ENCODE peak calls at places on chromosomes 2 and 18, in seven cellular contexts. N, H, G, M, Y, Q and L are unnamed samples.

GRCh38 chr2:134721596-134721995 is 2.8 kb upstream of the TMEM163 start:
- DNase-seq in N (no peak), H (no peak), G (no peak), M (no peak), Y (no peak), Q (no peak), L (no peak)

GRCh38 chr18:22559414-22560282 is 141.9 kb upstream of the CTAGE1 start:
- DNase-seq in N (no peak), H (peak; percentile 94), G (no peak), M (no peak), Y (no peak), Q (no peak), L (no peak)

GRCh38 chr2:232239956-232240681 is 138.4 kb upstream of the ALPP start:
- DNase-seq in N (no peak), H (no peak), G (no peak), M (no peak), Y (no peak), Q (no peak), L (no peak)

GRCh38 chr2:168434164-168434563 is 21.9 kb upstream of the CERS6 start:
- DNase-seq in N (no peak), H (peak; percentile 52), G (no peak), M (no peak), Y (no peak), Q (no peak), L (no peak)

GRCh38 chr2:1538663-1539062 is 125.4 kb downstream of the TPO start:
- DNase-seq in N (no peak), H (peak; percentile 83), G (no peak), M (no peak), Y (no peak), Q (no peak), L (no peak)

GRCh38 chr2:205612661-205613060 is 69.6 kb upstream of the NRP2 start:
- DNase-seq in N (no peak), H (peak; percentile 52), G (no peak), M (no peak), Y (no peak), Q (peak; percentile 37), L (no peak)

GRCh38 chr2:98521266-98521665 is 76.6 kb downstream of the INPP4A start:
- DNase-seq in N (no peak), H (no peak), G (no peak), M (no peak), Y (no peak), Q (no peak), L (no peak)

GRCh38 chr18:12744103-12744502 is 41.3 kb downstream of the PSMG2 start:
- DNase-seq in N (peak; percentile 51), H (peak; percentile 48), G (no peak), M (no peak), Y (no peak), Q (no peak), L (no peak)

GRCh38 chr2:192194065-192194865 is 468 bp downstream of the TMEFF2 start:
- DNase-seq in N (no peak), H (peak; percentile 71), G (no peak), M (peak; percentile 51), Y (peak; percentile 2), Q (no peak), L (peak; percentile 51)

GRCh38 chr2:190413421-190413820 is 5.3 kb downstream of the MFSD6 start:
- DNase-seq in N (no peak), H (no peak), G (no peak), M (no peak), Y (no peak), Q (no peak), L (no peak)

GRCh38 chr2:101533611-101534601 is 59.0 kb upstream of the RFX8 start:
- DNase-seq in N (no peak), H (no peak), G (no peak), M (no peak), Y (no peak), Q (no peak), L (no peak)

GRCh38 chr2:127454595-127455565 is 36.7 kb downstream of the PROC start:
- DNase-seq in N (no peak), H (peak; percentile 75), G (no peak), M (no peak), Y (no peak), Q (no peak), L (no peak)

GRCh38 chr18:44750774-44751173 is 70.1 kb downstream of the SETBP1 start:
- DNase-seq in N (no peak), H (no peak), G (no peak), M (no peak), Y (no peak), Q (no peak), L (no peak)

GRCh38 chr18:58578835-58579560 is 49.9 kb downstream of the ALPK2 start:
- DNase-seq in N (no peak), H (no peak), G (no peak), M (no peak), Y (no peak), Q (no peak), L (no peak)

GRCh38 chr2:207474871-207475485 is 54.8 kb upstream of the CREB1 start:
- DNase-seq in N (no peak), H (peak; percentile 74), G (no peak), M (no peak), Y (peak; percentile 29), Q (no peak), L (no peak)

GRCh38 chr2:238821391-238821790 is 26.5 kb upstream of the TWIST2 start:
- DNase-seq in N (no peak), H (peak; percentile 88), G (no peak), M (no peak), Y (no peak), Q (no peak), L (no peak)

GRCh38 chr18:5817821-5818220 is 77.5 kb downstream of the TMEM200C start:
- DNase-seq in N (no peak), H (no peak), G (no peak), M (no peak), Y (no peak), Q (no peak), L (no peak)

GRCh38 chr2:5164806-5165525 is 527.2 kb upstream of the SOX11 start:
- DNase-seq in N (peak; percentile 37), H (no peak), G (no peak), M (no peak), Y (no peak), Q (no peak), L (peak; percentile 58)

GRCh38 chr2:205352120-205352519 is 330.2 kb upstream of the NRP2 start:
- DNase-seq in N (no peak), H (no peak), G (no peak), M (no peak), Y (no peak), Q (no peak), L (no peak)

GRCh38 chr2:180644709-180645108 is 335.7 kb upstream of the UBE2E3 start:
- DNase-seq in N (no peak), H (no peak), G (no peak), M (no peak), Y (no peak), Q (no peak), L (no peak)

GRCh38 chr2:217189131-217189530 is 329.3 kb upstream of the TNP1 start:
- DNase-seq in N (no peak), H (no peak), G (no peak), M (no peak), Y (no peak), Q (no peak), L (no peak)

GRCh38 chr2:119367472-119368099 is 809 bp downstream of the DBI start:
- DNase-seq in N (no peak), H (peak; percentile 79), G (no peak), M (no peak), Y (peak; percentile 34), Q (peak; percentile 26), L (no peak)

GRCh38 chr2:127627740-127628571 is 18.0 kb upstream of the GPR17 start:
- DNase-seq in N (no peak), H (no peak), G (no peak), M (no peak), Y (no peak), Q (no peak), L (no peak)

GRCh38 chr2:6993230-6993640 is 76.0 kb downstream of the RNF144A start:
- DNase-seq in N (no peak), H (no peak), G (no peak), M (no peak), Y (no peak), Q (no peak), L (no peak)

GRCh38 chr18:42052137-42052708 is 97.2 kb downstream of the PIK3C3 start:
- DNase-seq in N (no peak), H (peak; percentile 30), G (no peak), M (no peak), Y (no peak), Q (no peak), L (no peak)

GRCh38 chr2:241478166-241478565 is 30.2 kb downstream of the STK25 start:
- DNase-seq in N (no peak), H (no peak), G (no peak), M (no peak), Y (no peak), Q (no peak), L (no peak)

GRCh38 chr2:199707584-199708185 is 143.3 kb downstream of the FTCDNL1 start:
- DNase-seq in N (no peak), H (no peak), G (no peak), M (no peak), Y (no peak), Q (no peak), L (no peak)